ENCODE peak calls at places on chromosomes 7 and 10, in eight cellular contexts. One of them, this sample, is unnamed.

GRCh38 chr10:96082153-96082552 is 38.8 kb downstream of the CCNJ start:
- DNase-seq in astrocyte: no peak
- DNase-seq in HCT116: no peak
- DNase-seq in HL-60: no peak
- DNase-seq in GM23338: no peak
- DNase-seq in fibroblast of lung: no peak
- DNase-seq in AG09319: no peak
- DNase-seq in A549: no peak
- DNase-seq in this sample: no peak

GRCh38 chr7:71389976-71390375 is 258.0 kb downstream of the GALNT17 start:
- DNase-seq in astrocyte: no peak
- DNase-seq in HL-60: no peak
- DNase-seq in A549: no peak
- DNase-seq in AG09319: no peak
- DNase-seq in HCT116: no peak
- DNase-seq in GM23338: no peak
- DNase-seq in fibroblast of lung: no peak
- DNase-seq in this sample: no peak

GRCh38 chr10:127410030-127410429 is 139.1 kb upstream of the NPS start:
- DNase-seq in HL-60: no peak
- DNase-seq in HCT116: no peak
- DNase-seq in fibroblast of lung: no peak
- DNase-seq in GM23338: no peak
- DNase-seq in astrocyte: no peak
- DNase-seq in A549: no peak
- DNase-seq in AG09319: no peak
- DNase-seq in this sample: no peak

GRCh38 chr7:129831424-129832058 is 121.2 kb downstream of the UBE2H start:
- DNase-seq in HCT116: peak; percentile 89
- DNase-seq in astrocyte: peak; percentile 97
- DNase-seq in fibroblast of lung: peak; percentile 98
- DNase-seq in A549: peak; percentile 83
- DNase-seq in HL-60: no peak
- DNase-seq in GM23338: peak; percentile 67
- DNase-seq in AG09319: no peak
- DNase-seq in this sample: peak; percentile 91

GRCh38 chr7:13050703-13051102 is 363.3 kb downstream of the ARL4A start:
- DNase-seq in A549: peak; percentile 66
- DNase-seq in GM23338: no peak
- DNase-seq in HL-60: no peak
- DNase-seq in HCT116: no peak
- DNase-seq in fibroblast of lung: peak; percentile 84
- DNase-seq in AG09319: peak; percentile 56
- DNase-seq in astrocyte: peak; percentile 78
- DNase-seq in this sample: peak; percentile 68

GRCh38 chr10:43409385-43410109 is 561 bp upstream of the HNRNPF start:
- DNase-seq in A549: peak; percentile 59
- DNase-seq in AG09319: no peak
- DNase-seq in GM23338: no peak
- DNase-seq in astrocyte: no peak
- DNase-seq in fibroblast of lung: no peak
- DNase-seq in HL-60: peak; percentile 27
- DNase-seq in HCT116: no peak
- DNase-seq in this sample: no peak

GRCh38 chr10:124205432-124205831 is 112.0 kb upstream of the CHST15 start:
- DNase-seq in GM23338: no peak
- DNase-seq in HL-60: no peak
- DNase-seq in A549: no peak
- DNase-seq in AG09319: no peak
- DNase-seq in fibroblast of lung: no peak
- DNase-seq in HCT116: no peak
- DNase-seq in astrocyte: no peak
- DNase-seq in this sample: no peak

GRCh38 chr7:131829911-131830310 is 273.5 kb upstream of the PODXL start:
- DNase-seq in HL-60: no peak
- DNase-seq in GM23338: peak; percentile 85
- DNase-seq in fibroblast of lung: no peak
- DNase-seq in HCT116: no peak
- DNase-seq in AG09319: no peak
- DNase-seq in A549: no peak
- DNase-seq in astrocyte: no peak
- DNase-seq in this sample: no peak

GRCh38 chr7:51045319-51046102 is 262.8 kb upstream of the GRB10 start:
- DNase-seq in HCT116: peak; percentile 63
- DNase-seq in fibroblast of lung: peak; percentile 96
- DNase-seq in astrocyte: peak; percentile 95
- DNase-seq in GM23338: no peak
- DNase-seq in A549: peak; percentile 66
- DNase-seq in AG09319: no peak
- DNase-seq in HL-60: no peak
- DNase-seq in this sample: peak; percentile 72

GRCh38 chr10:130558778-130559177 is 422.6 kb downstream of the GLRX3 start:
- DNase-seq in AG09319: no peak
- DNase-seq in HL-60: no peak
- DNase-seq in A549: no peak
- DNase-seq in HCT116: no peak
- DNase-seq in GM23338: no peak
- DNase-seq in fibroblast of lung: no peak
- DNase-seq in astrocyte: no peak
- DNase-seq in this sample: no peak

GRCh38 chr10:124591123-124591495 is 129.5 kb downstream of the LHPP start:
- DNase-seq in A549: no peak
- DNase-seq in GM23338: no peak
- DNase-seq in astrocyte: no peak
- DNase-seq in fibroblast of lung: no peak
- DNase-seq in HL-60: no peak
- DNase-seq in AG09319: no peak
- DNase-seq in HCT116: no peak
- DNase-seq in this sample: no peak

GRCh38 chr7:139576179-139576973 is 52.9 kb downstream of the CLEC2L start:
- DNase-seq in GM23338: no peak
- DNase-seq in A549: no peak
- DNase-seq in AG09319: no peak
- DNase-seq in HCT116: no peak
- DNase-seq in HL-60: no peak
- DNase-seq in astrocyte: no peak
- DNase-seq in fibroblast of lung: no peak
- DNase-seq in this sample: no peak

GRCh38 chr10:88187472-88187871 is 324.0 kb downstream of the PTEN start:
- DNase-seq in AG09319: no peak
- DNase-seq in HCT116: no peak
- DNase-seq in fibroblast of lung: no peak
- DNase-seq in GM23338: no peak
- DNase-seq in HL-60: no peak
- DNase-seq in A549: no peak
- DNase-seq in astrocyte: no peak
- DNase-seq in this sample: no peak

GRCh38 chr7:37552021-37552420 is 103.4 kb upstream of the ELMO1 start:
- DNase-seq in HL-60: no peak
- DNase-seq in GM23338: no peak
- DNase-seq in astrocyte: no peak
- DNase-seq in fibroblast of lung: no peak
- DNase-seq in A549: no peak
- DNase-seq in HCT116: no peak
- DNase-seq in AG09319: no peak
- DNase-seq in this sample: no peak

GRCh38 chr7:2566890-2567662 is 8.3 kb downstream of the IQCE start:
- DNase-seq in HL-60: no peak
- DNase-seq in astrocyte: no peak
- DNase-seq in AG09319: no peak
- DNase-seq in fibroblast of lung: no peak
- DNase-seq in GM23338: no peak
- DNase-seq in HCT116: no peak
- DNase-seq in A549: no peak
- DNase-seq in this sample: no peak

GRCh38 chr7:4299431-4299830 is 382.7 kb upstream of the FOXK1 start:
- DNase-seq in A549: no peak
- DNase-seq in AG09319: no peak
- DNase-seq in astrocyte: no peak
- DNase-seq in HL-60: no peak
- DNase-seq in fibroblast of lung: no peak
- DNase-seq in HCT116: no peak
- DNase-seq in GM23338: no peak
- DNase-seq in this sample: no peak

GRCh38 chr7:98755138-98755898 is 114.5 kb downstream of the TMEM130 start:
- DNase-seq in A549: no peak
- DNase-seq in HL-60: no peak
- DNase-seq in fibroblast of lung: no peak
- DNase-seq in HCT116: no peak
- DNase-seq in astrocyte: no peak
- DNase-seq in AG09319: no peak
- DNase-seq in GM23338: peak; percentile 44
- DNase-seq in this sample: no peak

GRCh38 chr7:92735707-92736106 is 100.7 kb downstream of the CDK6 start:
- DNase-seq in fibroblast of lung: peak; percentile 83
- DNase-seq in A549: no peak
- DNase-seq in astrocyte: peak; percentile 81
- DNase-seq in AG09319: no peak
- DNase-seq in HCT116: no peak
- DNase-seq in HL-60: no peak
- DNase-seq in GM23338: no peak
- DNase-seq in this sample: peak; percentile 83
- TF ChIP-seq CTCF in fibroblast of lung: no peak
- TF ChIP-seq CTCF in A549: no peak
- TF ChIP-seq CTCF in astrocyte: no peak
- TF ChIP-seq CTCF in AG09319: no peak
- TF ChIP-seq CTCF in HCT116: no peak
- TF ChIP-seq CTCF in HL-60: no peak
- TF ChIP-seq CTCF in GM23338: no peak
- TF ChIP-seq CTCF in this sample: no peak

GRCh38 chr10:80168111-80168511 is 35.6 kb downstream of the PLAC9 start:
- DNase-seq in A549: no peak
- DNase-seq in AG09319: no peak
- DNase-seq in GM23338: no peak
- DNase-seq in fibroblast of lung: no peak
- DNase-seq in HL-60: no peak
- DNase-seq in astrocyte: no peak
- DNase-seq in HCT116: no peak
- DNase-seq in this sample: no peak

GRCh38 chr10:80170641-80171040 is 34.7 kb downstream of the ANXA11 start:
- DNase-seq in AG09319: no peak
- DNase-seq in A549: no peak
- DNase-seq in GM23338: no peak
- DNase-seq in HL-60: no peak
- DNase-seq in astrocyte: no peak
- DNase-seq in HCT116: no peak
- DNase-seq in fibroblast of lung: no peak
- DNase-seq in this sample: no peak

GRCh38 chr10:80167471-80167870 is 34.9 kb downstream of the PLAC9 start:
- DNase-seq in GM23338: no peak
- DNase-seq in fibroblast of lung: no peak
- DNase-seq in AG09319: no peak
- DNase-seq in HL-60: no peak
- DNase-seq in HCT116: no peak
- DNase-seq in astrocyte: no peak
- DNase-seq in A549: no peak
- DNase-seq in this sample: no peak

GRCh38 chr10:80170026-80170425 is 35.3 kb downstream of the ANXA11 start:
- DNase-seq in HL-60: no peak
- DNase-seq in HCT116: no peak
- DNase-seq in GM23338: no peak
- DNase-seq in A549: no peak
- DNase-seq in AG09319: no peak
- DNase-seq in fibroblast of lung: no peak
- DNase-seq in astrocyte: no peak
- DNase-seq in this sample: no peak

GRCh38 chr10:80168679-80169380 is 36.3 kb downstream of the PLAC9 start:
- DNase-seq in AG09319: no peak
- DNase-seq in A549: no peak
- DNase-seq in HCT116: no peak
- DNase-seq in HL-60: no peak
- DNase-seq in GM23338: peak; percentile 41
- DNase-seq in astrocyte: no peak
- DNase-seq in fibroblast of lung: no peak
- DNase-seq in this sample: no peak
- TF ChIP-seq CTCF in AG09319: no peak
- TF ChIP-seq CTCF in A549: peak; percentile 47
- TF ChIP-seq CTCF in HCT116: peak; percentile 27
- TF ChIP-seq CTCF in HL-60: peak; percentile 14
- TF ChIP-seq CTCF in GM23338: peak; percentile 55
- TF ChIP-seq CTCF in astrocyte: no peak
- TF ChIP-seq CTCF in fibroblast of lung: peak; percentile 18
- TF ChIP-seq CTCF in this sample: peak; percentile 75

DNA sequence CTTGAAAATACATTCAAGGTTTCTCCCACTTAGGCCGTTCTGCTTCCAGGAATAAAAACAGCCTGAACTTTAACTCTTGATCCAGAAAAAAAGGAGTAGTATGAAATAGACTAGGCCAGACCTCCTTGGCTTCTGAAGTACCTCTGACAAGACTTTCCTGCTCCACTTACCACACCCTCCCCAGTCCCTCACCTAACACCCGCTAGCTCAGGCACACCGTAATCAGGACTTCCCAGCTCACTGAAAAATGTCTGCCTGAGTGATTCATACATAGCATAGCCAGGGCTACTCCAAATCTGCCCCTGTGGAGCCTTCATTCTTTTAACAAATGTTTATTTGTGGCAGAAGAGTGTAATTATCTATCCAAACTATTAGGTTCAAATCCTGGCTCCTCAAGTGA is 30.3 kb upstream of the IL6 start:
- DNase-seq in AG09319: no peak
- DNase-seq in astrocyte: peak; percentile 52
- DNase-seq in A549: no peak
- DNase-seq in HCT116: no peak
- DNase-seq in fibroblast of lung: peak; percentile 61
- DNase-seq in GM23338: no peak
- DNase-seq in HL-60: no peak
- DNase-seq in this sample: no peak
- TF ChIP-seq CTCF in AG09319: no peak
- TF ChIP-seq CTCF in astrocyte: no peak
- TF ChIP-seq CTCF in A549: no peak
- TF ChIP-seq CTCF in HCT116: no peak
- TF ChIP-seq CTCF in fibroblast of lung: no peak
- TF ChIP-seq CTCF in GM23338: no peak
- TF ChIP-seq CTCF in HL-60: no peak
- TF ChIP-seq CTCF in this sample: no peak

DNA sequence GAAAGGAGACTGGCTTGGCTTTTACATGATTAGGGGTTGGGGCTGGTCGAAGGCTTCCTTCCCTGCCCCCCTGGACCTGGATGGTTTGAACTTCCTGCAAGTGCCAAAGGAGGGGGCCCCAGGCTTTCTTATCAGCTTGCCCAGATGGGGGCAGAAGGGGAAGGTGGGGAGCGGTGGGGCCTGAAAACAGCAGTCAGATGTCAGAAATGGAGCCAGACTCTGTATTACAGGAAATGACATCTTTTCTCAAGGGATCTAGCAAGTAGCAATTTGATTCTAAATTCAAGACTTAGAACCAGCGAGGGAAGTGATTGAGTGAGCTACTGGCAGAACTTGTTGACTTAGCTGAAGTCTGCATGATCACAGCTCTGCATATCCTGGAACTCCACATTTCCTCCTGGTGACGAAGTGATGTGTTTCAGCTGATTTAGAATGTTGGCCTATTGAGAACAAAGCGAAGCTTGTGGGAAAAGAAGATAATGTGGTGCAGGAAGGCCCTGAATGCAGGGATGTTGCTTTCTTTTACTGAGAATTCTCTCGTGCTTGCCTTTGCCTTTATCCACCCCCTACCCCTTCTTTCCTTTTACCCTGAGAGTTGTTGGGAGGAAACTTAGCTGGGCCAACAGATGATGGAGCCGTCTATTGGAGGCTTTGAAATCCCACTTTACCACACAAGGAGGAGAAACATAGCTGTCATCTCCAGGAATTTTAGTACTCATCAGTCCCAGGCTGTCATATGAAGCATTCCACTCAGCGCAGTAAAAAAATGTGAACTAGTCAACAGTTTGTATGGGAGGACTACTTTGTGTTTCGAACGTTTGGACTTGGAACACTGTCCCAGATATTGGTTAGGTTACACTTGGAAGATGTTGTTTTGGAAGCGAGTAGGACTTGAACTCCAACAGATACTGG is 43.2 kb downstream of the CCNY start:
- DNase-seq in A549: no peak
- DNase-seq in AG09319: no peak
- DNase-seq in HL-60: no peak
- DNase-seq in astrocyte: peak; percentile 67
- DNase-seq in GM23338: peak; percentile 67
- DNase-seq in HCT116: no peak
- DNase-seq in fibroblast of lung: peak; percentile 73
- DNase-seq in this sample: no peak
- TF ChIP-seq CTCF in A549: no peak
- TF ChIP-seq CTCF in AG09319: no peak
- TF ChIP-seq CTCF in HL-60: no peak
- TF ChIP-seq CTCF in astrocyte: no peak
- TF ChIP-seq CTCF in GM23338: peak; percentile 25
- TF ChIP-seq CTCF in HCT116: no peak
- TF ChIP-seq CTCF in fibroblast of lung: no peak
- TF ChIP-seq CTCF in this sample: no peak

This sample was measured in HFFc6.